ENCODE peak calls at places on chromosomes 1 and 21, in ten cellular contexts. G is stimulated activated naive CD8-positive, alpha-beta T cell treated with anti-CD3 and anti-CD28 coated beads, Interleukin-15, amount 100 ng/mL, for 72 hours; M is A549; U is pancreas; L is amniotic stem cell; T is GM04503; O is stimulated activated CD4-positive, alpha-beta T cell treated with anti-CD3 and anti-CD28 coated beads, Interleukin-2, amount 100 ng/mL, for 48 hours; N is CD4-positive, alpha-beta T cell; X is NCI-H1436 treated with DMSO at 0.1 percent for 48 hours; B is AG10803. Q is an unnamed sample.

GRCh38 chr1:29498126-29499100 is 262.1 kb downstream of the PTPRU start:
- DNase-seq in G (no peak), M (no peak), U (no peak), L (no peak), T (no peak), O (no peak), N (no peak), X (no peak), B (no peak), Q (no peak)

GRCh38 chr1:18668750-18669404 is 38.2 kb downstream of the PAX7 start:
- DNase-seq in G (no peak), M (peak; percentile 92), U (no peak), L (no peak), T (no peak), O (no peak), N (no peak), X (no peak), B (no peak), Q (no peak)

GRCh38 chr21:34243562-34243961 is 120.2 kb upstream of the KCNE2 start:
- DNase-seq in G (peak; percentile 21), M (no peak), U (peak; percentile 22), L (no peak), T (no peak), O (peak; percentile 1), N (no peak), X (no peak), B (peak; percentile 13), Q (no peak)

GRCh38 chr1:56576880-56577858 is 2.2 kb downstream of the PLPP3 start:
- DNase-seq in G (no peak), M (peak; percentile 39), U (peak; percentile 36), L (no peak), T (no peak), O (no peak), N (no peak), X (no peak), B (peak; percentile 42), Q (no peak)

GRCh38 chr1:152185544-152186391 is 26.7 kb upstream of the RPTN start:
- DNase-seq in G (peak; percentile 43), M (peak; percentile 44), U (no peak), L (peak; percentile 20), T (no peak), O (peak; percentile 17), N (peak; percentile 10), X (peak; percentile 28), B (peak; percentile 78), Q (peak; percentile 41)

GRCh38 chr1:159877695-159878444 is 15.4 kb upstream of the VSIG8 start:
- DNase-seq in G (no peak), M (no peak), U (no peak), L (no peak), T (no peak), O (no peak), N (no peak), X (no peak), B (no peak), Q (no peak)

GRCh38 chr1:100866041-100866900 is 28.4 kb downstream of the EXTL2 start:
- DNase-seq in G (no peak), M (peak; percentile 5), U (no peak), L (no peak), T (no peak), O (no peak), N (no peak), X (no peak), B (peak; percentile 64), Q (no peak)

GRCh38 chr1:233082778-233083550 is 132.6 kb downstream of the NTPCR start:
- DNase-seq in G (no peak), M (no peak), U (no peak), L (no peak), T (no peak), O (no peak), N (no peak), X (no peak), B (no peak), Q (no peak)

GRCh38 chr1:185157599-185158469 is 867 bp downstream of the SWT1 start:
- DNase-seq in G (no peak), M (no peak), U (peak; percentile 25), L (no peak), T (no peak), O (no peak), N (no peak), X (no peak), B (no peak), Q (no peak)

GRCh38 chr1:236890152-236891056 is 95.3 kb downstream of the MTR start:
- DNase-seq in G (no peak), M (no peak), U (no peak), L (no peak), T (no peak), O (no peak), N (no peak), X (no peak), B (no peak), Q (no peak)

GRCh38 chr21:35925497-35925896 is 134.8 kb downstream of the SETD4 start:
- DNase-seq in G (no peak), M (no peak), U (peak; percentile 84), L (no peak), T (no peak), O (no peak), N (no peak), X (no peak), B (peak; percentile 28), Q (no peak)

GRCh38 chr1:239126881-239127280 is 259.5 kb upstream of the CHRM3 start:
- DNase-seq in G (no peak), M (no peak), U (no peak), L (no peak), T (no peak), O (no peak), N (no peak), X (no peak), B (no peak), Q (no peak)

GRCh38 chr1:220874201-220874655 is 5.0 kb upstream of the HLX start:
- DNase-seq in G (peak; percentile 29), M (peak; percentile 53), U (no peak), L (peak; percentile 5), T (peak; percentile 9), O (no peak), N (no peak), X (no peak), B (peak; percentile 71), Q (no peak)

GRCh38 chr1:243799908-243800307 is 50.1 kb downstream of the AKT3 start:
- DNase-seq in G (no peak), M (no peak), U (no peak), L (no peak), T (no peak), O (no peak), N (no peak), X (no peak), B (peak; percentile 3), Q (no peak)

GRCh38 chr1:34066921-34067603 is 98.0 kb downstream of the CSMD2 start:
- DNase-seq in G (no peak), M (no peak), U (no peak), L (peak; percentile 13), T (peak; percentile 75), O (no peak), N (no peak), X (no peak), B (peak; percentile 91), Q (peak; percentile 27)

GRCh38 chr1:231240531-231240882 is 505 bp upstream of the GNPAT start:
- DNase-seq in G (no peak), M (no peak), U (no peak), L (no peak), T (no peak), O (peak; percentile 19), N (no peak), X (no peak), B (peak; percentile 8), Q (no peak)

GRCh38 chr1:178098262-178098661 is 4.4 kb downstream of the RASAL2 start:
- DNase-seq in G (no peak), M (no peak), U (no peak), L (no peak), T (no peak), O (no peak), N (no peak), X (no peak), B (no peak), Q (no peak)

GRCh38 chr1:10795305-10796021 is 983 bp downstream of the CASZ1 start:
- DNase-seq in G (no peak), M (no peak), U (no peak), L (no peak), T (no peak), O (no peak), N (no peak), X (no peak), B (no peak), Q (no peak)

GRCh38 chr21:39720126-39720778 is 24.7 kb upstream of the IGSF5 start:
- DNase-seq in G (no peak), M (no peak), U (no peak), L (no peak), T (no peak), O (no peak), N (no peak), X (no peak), B (peak; percentile 21), Q (peak; percentile 2)

GRCh38 chr1:201562257-201562656 is 23.3 kb downstream of the NAV1 start:
- DNase-seq in G (no peak), M (no peak), U (no peak), L (peak; percentile 75), T (peak; percentile 82), O (no peak), N (no peak), X (no peak), B (peak; percentile 98), Q (peak; percentile 92)

GRCh38 chr1:45543599-45544417 is 6.8 kb upstream of the AKR1A1 start:
- DNase-seq in G (peak; percentile 77), M (no peak), U (peak; percentile 71), L (no peak), T (no peak), O (peak; percentile 57), N (peak; percentile 55), X (no peak), B (no peak), Q (no peak)

GRCh38 chr1:17208546-17208945 is 3.6 kb downstream of the PADI1 start:
- DNase-seq in G (no peak), M (no peak), U (no peak), L (no peak), T (no peak), O (no peak), N (no peak), X (no peak), B (no peak), Q (no peak)

GRCh38 chr1:8847990-8848389 is 30.5 kb downstream of the ENO1 start:
- DNase-seq in G (no peak), M (no peak), U (peak; percentile 54), L (no peak), T (no peak), O (no peak), N (no peak), X (no peak), B (no peak), Q (no peak)

GRCh38 chr1:22712502-22713271 is 2.0 kb downstream of the EPHB2 start:
- DNase-seq in G (peak; percentile 16), M (no peak), U (no peak), L (no peak), T (no peak), O (peak; percentile 40), N (no peak), X (no peak), B (no peak), Q (no peak)

GRCh38 chr1:3054474-3054873 is 14.5 kb upstream of the PRDM16 start:
- DNase-seq in G (no peak), M (no peak), U (peak; percentile 12), L (no peak), T (no peak), O (no peak), N (no peak), X (no peak), B (no peak), Q (no peak)

GRCh38 chr1:241140670-241141069 is 216.3 kb downstream of the RGS7 start:
- DNase-seq in G (no peak), M (no peak), U (no peak), L (no peak), T (no peak), O (no peak), N (no peak), X (no peak), B (no peak), Q (no peak)

GRCh38 chr1:29901618-29902017 is 665.3 kb downstream of the PTPRU start:
- DNase-seq in G (no peak), M (no peak), U (no peak), L (no peak), T (no peak), O (no peak), N (no peak), X (no peak), B (no peak), Q (no peak)

GRCh38 chr1:175015243-175015642 is 8.0 kb downstream of the MRPS14 start:
- DNase-seq in G (no peak), M (no peak), U (no peak), L (peak; percentile 67), T (no peak), O (no peak), N (no peak), X (no peak), B (peak; percentile 61), Q (no peak)